ENCODE peak calls at places on chromosomes 11 and 22, in eight cellular contexts. One of them, this sample, is unnamed.

GRCh38 chr22:21591695-21592094 is 24.2 kb downstream of the UBE2L3 start:
- DNase-seq in NB4: no peak
- DNase-seq in spleen: no peak
- DNase-seq in A549: no peak
- DNase-seq in brain microvascular endothelial cell: no peak
- DNase-seq in CD8-positive, alpha-beta T cell: no peak
- DNase-seq in fibroblast of the aortic adventitia: no peak
- DNase-seq in astrocyte of the spinal cord: no peak
- DNase-seq in this sample: no peak

GRCh38 chr11:69265210-69265609 is 28.7 kb upstream of the MYEOV start:
- DNase-seq in NB4: no peak
- DNase-seq in spleen: no peak
- DNase-seq in A549: no peak
- DNase-seq in brain microvascular endothelial cell: no peak
- DNase-seq in CD8-positive, alpha-beta T cell: no peak
- DNase-seq in fibroblast of the aortic adventitia: no peak
- DNase-seq in astrocyte of the spinal cord: no peak
- DNase-seq in this sample: no peak

GRCh38 chr22:35631597-35631996 is 14.5 kb upstream of the MB start:
- DNase-seq in NB4: peak; percentile 72
- DNase-seq in spleen: peak; percentile 68
- DNase-seq in A549: peak; percentile 81
- DNase-seq in brain microvascular endothelial cell: peak; percentile 31
- DNase-seq in CD8-positive, alpha-beta T cell: no peak
- DNase-seq in fibroblast of the aortic adventitia: no peak
- DNase-seq in astrocyte of the spinal cord: peak; percentile 36
- DNase-seq in this sample: no peak

GRCh38 chr22:39941661-39942060 is 18.5 kb upstream of the TMA7B start:
- DNase-seq in NB4: no peak
- DNase-seq in spleen: no peak
- DNase-seq in A549: no peak
- DNase-seq in brain microvascular endothelial cell: no peak
- DNase-seq in CD8-positive, alpha-beta T cell: no peak
- DNase-seq in fibroblast of the aortic adventitia: no peak
- DNase-seq in astrocyte of the spinal cord: no peak
- DNase-seq in this sample: no peak

GRCh38 chr22:35465109-35465701 is 65.3 kb downstream of the MCM5 start:
- DNase-seq in NB4: no peak
- DNase-seq in spleen: no peak
- DNase-seq in A549: no peak
- DNase-seq in brain microvascular endothelial cell: no peak
- DNase-seq in CD8-positive, alpha-beta T cell: no peak
- DNase-seq in fibroblast of the aortic adventitia: no peak
- DNase-seq in astrocyte of the spinal cord: no peak
- DNase-seq in this sample: no peak

GRCh38 chr22:30869996-30870395 is 98.6 kb downstream of the MORC2 start:
- DNase-seq in NB4: no peak
- DNase-seq in spleen: peak; percentile 51
- DNase-seq in A549: no peak
- DNase-seq in brain microvascular endothelial cell: no peak
- DNase-seq in CD8-positive, alpha-beta T cell: no peak
- DNase-seq in fibroblast of the aortic adventitia: no peak
- DNase-seq in astrocyte of the spinal cord: no peak
- DNase-seq in this sample: no peak

GRCh38 chr11:27139742-27140141 is 99.1 kb downstream of the BBOX1 start:
- DNase-seq in NB4: no peak
- DNase-seq in spleen: no peak
- DNase-seq in A549: no peak
- DNase-seq in brain microvascular endothelial cell: no peak
- DNase-seq in CD8-positive, alpha-beta T cell: no peak
- DNase-seq in fibroblast of the aortic adventitia: peak; percentile 34
- DNase-seq in astrocyte of the spinal cord: no peak
- DNase-seq in this sample: no peak

GRCh38 chr11:76885390-76886097 is 24.8 kb downstream of the ACER3 start:
- DNase-seq in NB4: peak; percentile 44
- DNase-seq in spleen: no peak
- DNase-seq in A549: peak; percentile 6
- DNase-seq in brain microvascular endothelial cell: peak; percentile 76
- DNase-seq in CD8-positive, alpha-beta T cell: no peak
- DNase-seq in fibroblast of the aortic adventitia: peak; percentile 15
- DNase-seq in astrocyte of the spinal cord: peak; percentile 67
- DNase-seq in this sample: no peak

GRCh38 chr11:69120096-69120875 is 35.4 kb upstream of the SMIM38 start:
- DNase-seq in NB4: no peak
- DNase-seq in spleen: peak; percentile 63
- DNase-seq in A549: no peak
- DNase-seq in brain microvascular endothelial cell: no peak
- DNase-seq in CD8-positive, alpha-beta T cell: no peak
- DNase-seq in fibroblast of the aortic adventitia: no peak
- DNase-seq in astrocyte of the spinal cord: no peak
- DNase-seq in this sample: no peak

GRCh38 chr11:63841554-63841953 is 2.6 kb downstream of the MARK2 start:
- DNase-seq in NB4: no peak
- DNase-seq in spleen: no peak
- DNase-seq in A549: no peak
- DNase-seq in brain microvascular endothelial cell: no peak
- DNase-seq in CD8-positive, alpha-beta T cell: no peak
- DNase-seq in fibroblast of the aortic adventitia: peak; percentile 20
- DNase-seq in astrocyte of the spinal cord: peak; percentile 58
- DNase-seq in this sample: no peak
- H3K4me3 ChIP-seq in NB4: peak overlapping the region; percentile 82
- H3K4me3 ChIP-seq in spleen: no peak overlapping the region
- H3K4me3 ChIP-seq in A549: peak overlapping the region; percentile 75
- H3K4me3 ChIP-seq in brain microvascular endothelial cell: peak overlapping the region; percentile 92
- H3K4me3 ChIP-seq in CD8-positive, alpha-beta T cell: peak overlapping the region; percentile 93
- H3K4me3 ChIP-seq in fibroblast of the aortic adventitia: peak overlapping the region; percentile 95
- H3K4me3 ChIP-seq in astrocyte of the spinal cord: peak overlapping the region; percentile 91
- H3K4me3 ChIP-seq in this sample: peak overlapping the region; percentile 23

GRCh38 chr11:95072948-95073347 is 6.2 kb downstream of the SRSF8 start:
- DNase-seq in NB4: no peak
- DNase-seq in spleen: no peak
- DNase-seq in A549: no peak
- DNase-seq in brain microvascular endothelial cell: no peak
- DNase-seq in CD8-positive, alpha-beta T cell: no peak
- DNase-seq in fibroblast of the aortic adventitia: no peak
- DNase-seq in astrocyte of the spinal cord: no peak
- DNase-seq in this sample: no peak
- H3K4me3 ChIP-seq in NB4: no peak overlapping the region
- H3K4me3 ChIP-seq in spleen: no peak overlapping the region
- H3K4me3 ChIP-seq in A549: no peak overlapping the region
- H3K4me3 ChIP-seq in brain microvascular endothelial cell: no peak overlapping the region
- H3K4me3 ChIP-seq in CD8-positive, alpha-beta T cell: no peak overlapping the region
- H3K4me3 ChIP-seq in fibroblast of the aortic adventitia: no peak overlapping the region
- H3K4me3 ChIP-seq in astrocyte of the spinal cord: no peak overlapping the region
- H3K4me3 ChIP-seq in this sample: no peak overlapping the region

GRCh38 chr11:116916872-116917271 is 79.5 kb upstream of the APOA1 start:
- DNase-seq in NB4: no peak
- DNase-seq in spleen: no peak
- DNase-seq in A549: no peak
- DNase-seq in brain microvascular endothelial cell: no peak
- DNase-seq in CD8-positive, alpha-beta T cell: no peak
- DNase-seq in fibroblast of the aortic adventitia: no peak
- DNase-seq in astrocyte of the spinal cord: no peak
- DNase-seq in this sample: no peak

GRCh38 chr11:116917632-116918031 is 80.2 kb upstream of the APOA1 start:
- DNase-seq in NB4: no peak
- DNase-seq in spleen: no peak
- DNase-seq in A549: no peak
- DNase-seq in brain microvascular endothelial cell: no peak
- DNase-seq in CD8-positive, alpha-beta T cell: no peak
- DNase-seq in fibroblast of the aortic adventitia: no peak
- DNase-seq in astrocyte of the spinal cord: no peak
- DNase-seq in this sample: no peak

GRCh38 chr11:116918925-116919653 is 81.7 kb upstream of the APOA1 start:
- DNase-seq in NB4: peak; percentile 20
- DNase-seq in spleen: no peak
- DNase-seq in A549: no peak
- DNase-seq in brain microvascular endothelial cell: no peak
- DNase-seq in CD8-positive, alpha-beta T cell: no peak
- DNase-seq in fibroblast of the aortic adventitia: no peak
- DNase-seq in astrocyte of the spinal cord: no peak
- DNase-seq in this sample: no peak

GRCh38 chr11:116913000-116913399 is 75.6 kb upstream of the APOA1 start:
- DNase-seq in NB4: peak; percentile 15
- DNase-seq in spleen: no peak
- DNase-seq in A549: peak; percentile 22
- DNase-seq in brain microvascular endothelial cell: peak; percentile 61
- DNase-seq in CD8-positive, alpha-beta T cell: no peak
- DNase-seq in fibroblast of the aortic adventitia: peak; percentile 87
- DNase-seq in astrocyte of the spinal cord: peak; percentile 68
- DNase-seq in this sample: no peak

GRCh38 chr11:116916052-116916451 is 78.6 kb upstream of the APOA1 start:
- DNase-seq in NB4: no peak
- DNase-seq in spleen: no peak
- DNase-seq in A549: no peak
- DNase-seq in brain microvascular endothelial cell: no peak
- DNase-seq in CD8-positive, alpha-beta T cell: no peak
- DNase-seq in fibroblast of the aortic adventitia: no peak
- DNase-seq in astrocyte of the spinal cord: no peak
- DNase-seq in this sample: no peak
- H3K4me3 ChIP-seq in NB4: no peak overlapping the region
- H3K4me3 ChIP-seq in spleen: no peak overlapping the region
- H3K4me3 ChIP-seq in A549: no peak overlapping the region
- H3K4me3 ChIP-seq in brain microvascular endothelial cell: no peak overlapping the region
- H3K4me3 ChIP-seq in CD8-positive, alpha-beta T cell: no peak overlapping the region
- H3K4me3 ChIP-seq in fibroblast of the aortic adventitia: no peak overlapping the region
- H3K4me3 ChIP-seq in astrocyte of the spinal cord: no peak overlapping the region
- H3K4me3 ChIP-seq in this sample: no peak overlapping the region

GRCh38 chr11:7019500-7020182 is 505 bp downstream of the ZNF214 start:
- DNase-seq in NB4: no peak
- DNase-seq in spleen: no peak
- DNase-seq in A549: no peak
- DNase-seq in brain microvascular endothelial cell: peak; percentile 5
- DNase-seq in CD8-positive, alpha-beta T cell: no peak
- DNase-seq in fibroblast of the aortic adventitia: no peak
- DNase-seq in astrocyte of the spinal cord: peak; percentile 2
- DNase-seq in this sample: no peak
- H3K4me3 ChIP-seq in NB4: no peak overlapping the region
- H3K4me3 ChIP-seq in spleen: peak overlapping the region; percentile 31
- H3K4me3 ChIP-seq in A549: peak overlapping the region; percentile 68
- H3K4me3 ChIP-seq in brain microvascular endothelial cell: peak overlapping the region; percentile 89
- H3K4me3 ChIP-seq in CD8-positive, alpha-beta T cell: no peak overlapping the region
- H3K4me3 ChIP-seq in fibroblast of the aortic adventitia: peak overlapping the region; percentile 77
- H3K4me3 ChIP-seq in astrocyte of the spinal cord: peak overlapping the region; percentile 87
- H3K4me3 ChIP-seq in this sample: no peak overlapping the region

GRCh38 chr11:43697679-43698078 is 17.1 kb downstream of the HSD17B12 start:
- DNase-seq in NB4: no peak
- DNase-seq in spleen: no peak
- DNase-seq in A549: no peak
- DNase-seq in brain microvascular endothelial cell: peak; percentile 59
- DNase-seq in CD8-positive, alpha-beta T cell: no peak
- DNase-seq in fibroblast of the aortic adventitia: peak; percentile 10
- DNase-seq in astrocyte of the spinal cord: peak; percentile 20
- DNase-seq in this sample: no peak
- H3K4me3 ChIP-seq in NB4: no peak overlapping the region
- H3K4me3 ChIP-seq in spleen: no peak overlapping the region
- H3K4me3 ChIP-seq in A549: no peak overlapping the region
- H3K4me3 ChIP-seq in brain microvascular endothelial cell: no peak overlapping the region
- H3K4me3 ChIP-seq in CD8-positive, alpha-beta T cell: no peak overlapping the region
- H3K4me3 ChIP-seq in fibroblast of the aortic adventitia: no peak overlapping the region
- H3K4me3 ChIP-seq in astrocyte of the spinal cord: no peak overlapping the region
- H3K4me3 ChIP-seq in this sample: no peak overlapping the region

DNA sequence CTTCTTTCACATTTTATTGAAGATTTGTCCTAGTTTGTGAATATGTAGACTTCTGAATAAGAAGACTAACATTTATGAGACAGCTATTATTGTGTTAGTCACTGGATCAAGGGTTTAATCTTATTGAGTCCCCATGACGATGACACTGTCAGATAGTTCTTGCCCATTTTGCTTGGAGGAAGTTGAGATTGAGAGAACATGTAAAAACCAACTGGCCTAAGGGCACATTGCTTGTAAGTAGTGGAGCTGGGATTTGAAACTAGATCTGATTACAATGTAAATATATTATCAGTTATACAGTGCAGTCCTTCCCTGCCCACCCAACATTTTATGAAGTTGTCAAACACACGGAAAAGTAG is 134.7 kb downstream of the HIPK3 start:
- DNase-seq in NB4: no peak
- DNase-seq in spleen: no peak
- DNase-seq in A549: no peak
- DNase-seq in brain microvascular endothelial cell: no peak
- DNase-seq in CD8-positive, alpha-beta T cell: no peak
- DNase-seq in fibroblast of the aortic adventitia: no peak
- DNase-seq in astrocyte of the spinal cord: no peak
- DNase-seq in this sample: no peak
- H3K4me3 ChIP-seq in NB4: no peak overlapping the region
- H3K4me3 ChIP-seq in spleen: no peak overlapping the region
- H3K4me3 ChIP-seq in A549: no peak overlapping the region
- H3K4me3 ChIP-seq in brain microvascular endothelial cell: no peak overlapping the region
- H3K4me3 ChIP-seq in CD8-positive, alpha-beta T cell: no peak overlapping the region
- H3K4me3 ChIP-seq in fibroblast of the aortic adventitia: no peak overlapping the region
- H3K4me3 ChIP-seq in astrocyte of the spinal cord: no peak overlapping the region
- H3K4me3 ChIP-seq in this sample: no peak overlapping the region

GRCh38 chr11:12687740-12688139 is 13.5 kb downstream of the TEAD1 start:
- DNase-seq in NB4: no peak
- DNase-seq in spleen: no peak
- DNase-seq in A549: no peak
- DNase-seq in brain microvascular endothelial cell: no peak
- DNase-seq in CD8-positive, alpha-beta T cell: no peak
- DNase-seq in fibroblast of the aortic adventitia: no peak
- DNase-seq in astrocyte of the spinal cord: no peak
- DNase-seq in this sample: no peak
- H3K4me3 ChIP-seq in NB4: no peak overlapping the region
- H3K4me3 ChIP-seq in spleen: no peak overlapping the region
- H3K4me3 ChIP-seq in A549: no peak overlapping the region
- H3K4me3 ChIP-seq in brain microvascular endothelial cell: no peak overlapping the region
- H3K4me3 ChIP-seq in CD8-positive, alpha-beta T cell: no peak overlapping the region
- H3K4me3 ChIP-seq in fibroblast of the aortic adventitia: no peak overlapping the region
- H3K4me3 ChIP-seq in astrocyte of the spinal cord: no peak overlapping the region
- H3K4me3 ChIP-seq in this sample: no peak overlapping the region